ENCODE peak calls at places on chromosomes 2 and 18, in ten cellular contexts. O is activated naive CD4-positive, alpha-beta T cell; S is osteocyte; J is activated CD8-positive, alpha-beta T cell treated with anti-CD3 and anti-CD28 coated beads for 36 hours; K is heart left ventricle; L is cerebellar cortex; E is activated CD4-positive, alpha-beta T cell treated with anti-CD3 and anti-CD28 coated beads for 24 hours; D is iris pigment epithelial cell; B is HTR-8/SVneo; M is RPMI7951. I is an unnamed sample.

GRCh38 chr2:222049946-222050345 is 248.9 kb downstream of the PAX3 start:
- DNase-seq in O (no peak), S (no peak), J (no peak), K (no peak), L (no peak), E (no peak), D (peak), B (no peak), M (peak), I (no peak)

GRCh38 chr2:177908182-177908581 is 164.4 kb downstream of the PDE11A start:
- DNase-seq in O (no peak), S (no peak), J (no peak), K (no peak), L (no peak), E (no peak), D (no peak), B (no peak), M (no peak), I (no peak)

GRCh38 chr2:232624554-232624842 is 8.9 kb upstream of the EFHD1 start:
- DNase-seq in O (no peak), S (no peak), J (no peak), K (no peak), L (no peak), E (no peak), D (peak), B (peak), M (peak), I (no peak)

GRCh38 chr2:9565436-9566153 is 10.0 kb upstream of the ADAM17 start:
- DNase-seq in O (no peak), S (peak), J (no peak), K (peak), L (no peak), E (no peak), D (peak), B (peak), M (peak), I (peak)

GRCh38 chr2:203395858-203396257 is 67.7 kb downstream of the ABI2 start:
- DNase-seq in O (no peak), S (no peak), J (no peak), K (no peak), L (no peak), E (no peak), D (no peak), B (no peak), M (no peak), I (no peak)

GRCh38 chr2:150526827-150527226 is 39.4 kb upstream of the RND3 start:
- DNase-seq in O (no peak), S (no peak), J (no peak), K (no peak), L (no peak), E (no peak), D (peak), B (peak), M (peak), I (no peak)

GRCh38 chr2:150486539-150487484 is 655 bp downstream of the RND3 start:
- DNase-seq in O (no peak), S (no peak), J (no peak), K (peak), L (peak), E (no peak), D (peak), B (no peak), M (peak), I (no peak)

GRCh38 chr2:182587831-182588230 is 128.2 kb upstream of the DNAJC10 start:
- DNase-seq in O (no peak), S (no peak), J (no peak), K (no peak), L (no peak), E (no peak), D (peak), B (peak), M (peak), I (no peak)

GRCh38 chr2:187552959-187553681 is 1.1 kb downstream of the TFPI start:
- DNase-seq in O (no peak), S (no peak), J (no peak), K (no peak), L (no peak), E (no peak), D (peak), B (no peak), M (peak), I (no peak)

GRCh38 chr2:100603414-100603813 is 40.6 kb downstream of the PDCL3 start:
- DNase-seq in O (no peak), S (no peak), J (no peak), K (no peak), L (peak), E (no peak), D (no peak), B (no peak), M (no peak), I (no peak)

GRCh38 chr18:63603772-63604171 is 16.6 kb downstream of the SERPINB13 start:
- DNase-seq in O (no peak), S (no peak), J (no peak), K (no peak), L (no peak), E (no peak), D (peak), B (no peak), M (no peak), I (no peak)

GRCh38 chr2:221929259-221929658 is 357.2 kb upstream of the EPHA4 start:
- DNase-seq in O (no peak), S (no peak), J (no peak), K (no peak), L (no peak), E (no peak), D (no peak), B (no peak), M (no peak), I (no peak)

GRCh38 chr2:227325824-227326195 is 759 bp downstream of the MFF start:
- DNase-seq in O (no peak), S (no peak), J (no peak), K (peak), L (no peak), E (no peak), D (peak), B (peak), M (peak), I (no peak)

GRCh38 chr2:21836766-21837543 is 713.2 kb downstream of the TDRD15 start:
- DNase-seq in O (no peak), S (no peak), J (no peak), K (no peak), L (no peak), E (no peak), D (peak), B (peak), M (no peak), I (no peak)

GRCh38 chr2:158391876-158392275 is 64.7 kb downstream of the CCDC148 start:
- DNase-seq in O (no peak), S (no peak), J (no peak), K (no peak), L (no peak), E (no peak), D (peak), B (no peak), M (no peak), I (no peak)

GRCh38 chr18:32696376-32696775 is 76.4 kb downstream of the KLHL14 start:
- DNase-seq in O (no peak), S (no peak), J (no peak), K (no peak), L (no peak), E (no peak), D (no peak), B (no peak), M (no peak), I (no peak)

GRCh38 chr2:74778381-74779371 is 55.3 kb upstream of the HK2 start:
- DNase-seq in O (no peak), S (no peak), J (peak), K (no peak), L (no peak), E (no peak), D (no peak), B (no peak), M (peak), I (no peak)

GRCh38 chr2:219090900-219091299 is 30.2 kb upstream of the IHH start:
- DNase-seq in O (no peak), S (no peak), J (no peak), K (no peak), L (no peak), E (no peak), D (no peak), B (no peak), M (no peak), I (no peak)

GRCh38 chr2:78967294-78967693 is 58.2 kb upstream of the REG3G start:
- DNase-seq in O (no peak), S (no peak), J (no peak), K (no peak), L (no peak), E (no peak), D (no peak), B (no peak), M (no peak), I (no peak)

GRCh38 chr2:63692002-63692606 is 103.3 kb downstream of the MDH1 start:
- DNase-seq in O (no peak), S (no peak), J (peak), K (no peak), L (peak), E (peak), D (peak), B (peak), M (peak), I (no peak)

GRCh38 chr2:191030521-191031154 is 16.7 kb upstream of the STAT1 start:
- DNase-seq in O (no peak), S (no peak), J (peak), K (no peak), L (peak), E (no peak), D (peak), B (no peak), M (peak), I (no peak)

GRCh38 chr2:96535331-96535730 is 1.2 kb upstream of the ARID5A start:
- DNase-seq in O (no peak), S (no peak), J (no peak), K (no peak), L (no peak), E (no peak), D (no peak), B (no peak), M (no peak), I (no peak)

GRCh38 chr2:1611886-1612285 is 132.4 kb downstream of the PXDN start:
- DNase-seq in O (no peak), S (no peak), J (no peak), K (no peak), L (no peak), E (no peak), D (no peak), B (no peak), M (no peak), I (no peak)

GRCh38 chr2:2057125-2057721 is 273.9 kb downstream of the MYT1L start:
- DNase-seq in O (peak), S (no peak), J (peak), K (peak), L (no peak), E (peak), D (peak), B (no peak), M (peak), I (no peak)

GRCh38 chr2:160054984-160055725 is 7.3 kb downstream of the PLA2R1 start:
- DNase-seq in O (no peak), S (no peak), J (no peak), K (no peak), L (no peak), E (no peak), D (no peak), B (no peak), M (peak), I (no peak)

GRCh38 chr2:45264227-45265225 is 255.3 kb upstream of the SIX2 start:
- DNase-seq in O (no peak), S (no peak), J (peak), K (no peak), L (no peak), E (no peak), D (peak), B (no peak), M (peak), I (no peak)

GRCh38 chr18:47929681-47930085 is 776 bp downstream of the SMAD2 start:
- DNase-seq in O (no peak), S (no peak), J (no peak), K (no peak), L (no peak), E (no peak), D (peak), B (no peak), M (peak), I (no peak)

GRCh38 chr2:65198737-65199136 is 28.9 kb upstream of the ACTR2 start:
- DNase-seq in O (no peak), S (no peak), J (no peak), K (no peak), L (peak), E (no peak), D (no peak), B (no peak), M (peak), I (no peak)

GRCh38 chr2:150478206-150478974 is 9.1 kb downstream of the RND3 start:
- DNase-seq in O (no peak), S (no peak), J (no peak), K (no peak), L (no peak), E (no peak), D (peak), B (no peak), M (no peak), I (no peak)

GRCh38 chr18:55510809-55511208 is 77.2 kb downstream of the TCF4 start:
- DNase-seq in O (no peak), S (no peak), J (no peak), K (peak), L (no peak), E (no peak), D (peak), B (no peak), M (peak), I (no peak)

GRCh38 chr2:204004912-204005311 is 68.3 kb downstream of the ICOS start:
- DNase-seq in O (no peak), S (no peak), J (no peak), K (no peak), L (no peak), E (no peak), D (no peak), B (no peak), M (no peak), I (no peak)

GRCh38 chr18:50674307-50674706 is 114.4 kb downstream of the MAPK4 start:
- DNase-seq in O (no peak), S (no peak), J (no peak), K (peak), L (no peak), E (no peak), D (no peak), B (no peak), M (no peak), I (no peak)

GRCh38 chr2:136956050-136956449 is 190.7 kb downstream of the THSD7B start:
- DNase-seq in O (no peak), S (no peak), J (no peak), K (no peak), L (no peak), E (no peak), D (no peak), B (no peak), M (peak), I (no peak)

GRCh38 chr2:108301558-108301957 is 12.9 kb downstream of the SULT1C2 start:
- DNase-seq in O (no peak), S (no peak), J (no peak), K (no peak), L (no peak), E (no peak), D (no peak), B (no peak), M (no peak), I (no peak)

GRCh38 chr2:228986961-228987360 is 284.1 kb downstream of the PID1 start:
- DNase-seq in O (no peak), S (no peak), J (no peak), K (no peak), L (no peak), E (no peak), D (no peak), B (no peak), M (no peak), I (no peak)